ENCODE peak calls at places on chromosomes 2 and 18, in seven cellular contexts. M, S, B, J, K, V and G are unnamed samples.

GRCh38 chr2:129752686-129753085 is 226.8 kb upstream of the RAB6C start:
- DNase-seq in S (peak; percentile 12), J (no peak), B (no peak), M (no peak), K (no peak), V (no peak), G (no peak)

GRCh38 chr18:37935086-37935485 is 369.5 kb upstream of the CELF4 start:
- DNase-seq in M (no peak), K (no peak), B (no peak), S (no peak), J (no peak), V (no peak), G (no peak)

GRCh38 chr18:70319185-70319584 is 30.3 kb downstream of the SOCS6 start:
- DNase-seq in V (no peak), B (no peak), J (no peak), S (no peak), M (no peak), K (no peak), G (no peak)

GRCh38 chr2:206548383-206548782 is 93.9 kb upstream of the FAM237A start:
- DNase-seq in K (no peak), S (no peak), J (no peak), M (no peak), B (no peak), V (no peak), G (no peak)

GRCh38 chr2:28350791-28351285 is 41.8 kb upstream of the FOSL2 start:
- DNase-seq in K (no peak), M (no peak), J (no peak), S (no peak), V (no peak), B (no peak), G (no peak)

GRCh38 chr2:190636362-190636761 is 12.5 kb upstream of the NAB1 start:
- DNase-seq in S (no peak), B (no peak), M (no peak), V (peak; percentile 82), J (peak; percentile 88), K (no peak), G (peak; percentile 91)

GRCh38 chr2:101251844-101252407 is 760 bp upstream of the CNOT11 start:
- DNase-seq in B (no peak), V (no peak), S (peak; percentile 62), K (no peak), J (no peak), M (no peak), G (no peak)

GRCh38 chr2:70944291-70944690 is 8.6 kb downstream of the ATP6V1B1 start:
- DNase-seq in M (no peak), S (peak; percentile 10), B (no peak), V (no peak), J (no peak), K (no peak), G (no peak)

GRCh38 chr2:144389151-144389929 is 130.6 kb downstream of the ZEB2 start:
- DNase-seq in S (no peak), M (no peak), B (no peak), J (no peak), K (no peak), V (no peak), G (no peak)

GRCh38 chr18:58863539-58864145 is 1.0 kb upstream of the ZNF532 start:
- DNase-seq in V (peak; percentile 53), S (peak; percentile 49), B (peak; percentile 61), M (peak; percentile 82), J (peak; percentile 44), K (peak; percentile 30), G (no peak)

GRCh38 chr2:26757873-26758789 is 6.0 kb upstream of the SLC35F6 start:
- DNase-seq in K (peak; percentile 74), S (peak; percentile 46), V (peak; percentile 99), J (peak; percentile 99), M (no peak), B (no peak), G (peak; percentile 100)

GRCh38 chr2:216083464-216084279 is 2.0 kb downstream of the TMEM169 start:
- DNase-seq in M (no peak), S (no peak), K (no peak), B (no peak), V (peak; percentile 31), J (peak; percentile 53), G (peak; percentile 33)

GRCh38 chr2:219744698-219745097 is 117.3 kb downstream of the SLC4A3 start:
- DNase-seq in V (no peak), J (no peak), S (no peak), K (no peak), M (no peak), B (no peak), G (no peak)

GRCh38 chr18:3330622-3331021 is 68.7 kb downstream of the MYL12B start:
- DNase-seq in S (no peak), M (no peak), K (no peak), B (no peak), J (no peak), V (no peak), G (no peak)

GRCh38 chr18:10851824-10852225 is 297.5 kb downstream of the PIEZO2 start:
- DNase-seq in M (no peak), K (no peak), J (peak; percentile 90), V (peak; percentile 89), S (no peak), B (no peak), G (peak; percentile 86)

GRCh38 chr2:135997380-135997779 is 12.0 kb upstream of the DARS1 start:
- DNase-seq in V (no peak), M (peak; percentile 69), J (no peak), B (no peak), K (no peak), S (peak; percentile 51), G (no peak)

GRCh38 chr2:166333809-166334208 is 41.9 kb downstream of the SCN9A start:
- DNase-seq in V (peak; percentile 61), M (no peak), B (no peak), S (no peak), J (peak; percentile 13), K (no peak), G (no peak)

GRCh38 chr2:190413421-190413820 is 5.3 kb downstream of the MFSD6 start:
- DNase-seq in K (no peak), M (no peak), S (no peak), V (no peak), J (no peak), B (no peak), G (no peak)

GRCh38 chr2:73970268-73970803 is 14.4 kb upstream of the TET3 start:
- DNase-seq in K (no peak), J (no peak), M (no peak), B (no peak), S (no peak), V (no peak), G (no peak)

GRCh38 chr2:177708106-177708505 is 315.5 kb downstream of the AGPS start:
- DNase-seq in S (no peak), J (no peak), B (no peak), M (no peak), K (no peak), V (no peak), G (no peak)

DNA sequence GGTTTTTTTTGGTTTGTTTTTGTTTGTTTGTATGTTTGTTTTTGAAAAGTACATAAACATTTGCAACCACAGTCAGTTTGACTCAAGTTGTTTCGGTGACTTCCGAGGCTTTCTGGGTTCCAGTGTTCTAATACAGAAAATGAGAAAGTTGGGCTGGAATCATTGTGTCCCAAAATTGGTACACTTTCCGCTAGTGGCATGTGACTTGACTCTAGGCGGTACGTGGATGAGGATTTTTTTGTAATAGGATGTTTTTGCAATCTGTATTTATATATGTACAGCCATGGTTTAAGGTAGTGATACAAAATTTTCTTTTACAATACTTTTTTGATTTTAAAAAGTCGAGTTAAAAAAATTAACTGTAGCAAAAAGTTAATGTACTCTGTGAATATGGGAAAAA is 1.7 kb downstream of the MFF start:
- DNase-seq in J (no peak), B (no peak), S (no peak), M (no peak), V (no peak), K (no peak), G (no peak)
- H3K4me3 ChIP-seq in J (peak overlapping the region; percentile 98), B (no peak overlapping the region), S (no peak overlapping the region), M (peak overlapping the region; percentile 100), V (peak overlapping the region; percentile 88), K (no peak overlapping the region), G (peak overlapping the region; percentile 84)

GRCh38 chr2:20616341-20616871 is 34.5 kb downstream of the HS1BP3 start:
- DNase-seq in S (peak; percentile 15), J (no peak), M (peak; percentile 52), V (no peak), B (no peak), K (peak; percentile 32), G (no peak)

GRCh38 chr2:20618468-20618885 is 32.4 kb downstream of the HS1BP3 start:
- DNase-seq in S (peak; percentile 65), J (peak; percentile 63), V (no peak), B (no peak), K (peak; percentile 69), M (no peak), G (no peak)

GRCh38 chr2:20618886-20619521 is 31.9 kb downstream of the HS1BP3 start:
- DNase-seq in V (no peak), K (peak; percentile 29), B (no peak), J (no peak), S (peak; percentile 21), M (peak; percentile 64), G (no peak)

GRCh38 chr2:20617081-20617575 is 33.8 kb downstream of the HS1BP3 start:
- DNase-seq in S (peak; percentile 87), V (peak; percentile 81), K (peak; percentile 90), M (peak; percentile 93), B (no peak), J (peak; percentile 69), G (peak; percentile 27)

DNA sequence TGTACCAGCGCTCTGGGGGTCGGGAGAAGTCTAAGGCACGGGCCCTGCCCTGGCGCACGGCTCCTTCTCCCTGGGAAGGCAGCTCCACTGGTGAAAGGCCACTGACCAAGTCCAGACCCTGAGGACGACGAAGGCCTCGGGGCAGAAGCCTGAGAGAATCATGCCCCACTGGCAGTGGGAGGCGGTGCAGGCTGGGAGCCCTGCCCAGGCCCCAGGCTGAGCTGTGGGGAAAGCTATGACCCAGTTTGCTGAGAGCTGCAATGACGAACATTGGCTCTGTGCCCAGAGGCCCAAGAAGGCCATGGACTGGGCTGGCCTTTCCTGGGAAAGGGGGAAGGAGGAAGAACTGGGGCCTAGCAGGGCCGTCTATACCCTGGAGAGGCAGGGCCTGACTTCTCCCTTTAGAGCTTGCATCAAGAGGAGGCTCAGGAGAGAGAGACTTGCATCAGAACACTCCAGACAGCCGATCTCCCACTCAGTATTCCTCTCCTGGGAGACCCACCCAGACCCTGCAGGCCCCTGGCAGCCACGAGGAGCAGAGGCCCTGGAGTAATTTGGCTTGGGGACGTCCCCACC is 32.9 kb downstream of the HS1BP3 start:
- DNase-seq in K (peak; percentile 99), J (peak; percentile 100), B (no peak), V (peak; percentile 100), S (peak; percentile 98), M (peak; percentile 96), G (peak; percentile 100)
- TF ChIP-seq CTCF in K (peak; percentile 88), J (peak; percentile 57), B (no peak), V (peak; percentile 68), S (peak; percentile 94), M (peak; percentile 54), G (peak; percentile 68)

DNA sequence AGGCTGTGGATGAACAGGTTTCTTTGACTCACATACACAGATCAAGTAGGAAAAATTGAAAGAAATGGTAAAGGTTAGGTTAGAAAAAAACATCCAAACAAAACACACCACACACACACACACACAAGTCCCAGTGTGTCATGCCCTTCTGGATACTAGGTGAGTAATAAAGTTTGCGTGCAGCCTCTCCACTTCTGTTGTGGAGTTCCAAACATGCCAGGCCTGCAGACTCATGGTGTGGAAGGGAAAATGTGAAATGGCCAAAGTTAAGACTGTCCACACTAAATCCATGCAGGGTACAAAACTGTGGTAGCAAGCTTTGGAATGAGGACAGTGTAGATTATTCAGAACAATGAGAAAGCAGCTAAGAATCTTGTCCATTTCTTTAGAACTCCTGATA is 114.6 kb downstream of the IKZF2 start:
- DNase-seq in V (no peak), B (no peak), J (peak; percentile 26), S (no peak), M (no peak), K (no peak), G (peak; percentile 68)
- H3K4me3 ChIP-seq in V (no peak overlapping the region), B (no peak overlapping the region), J (no peak overlapping the region), S (no peak overlapping the region), M (no peak overlapping the region), K (no peak overlapping the region), G (no peak overlapping the region)

GRCh38 chr2:10678225-10678624 is 11.6 kb downstream of the NOL10 start:
- DNase-seq in M (no peak), V (no peak), J (no peak), B (no peak), K (no peak), S (no peak), G (no peak)
- TF ChIP-seq CTCF in M (no peak), V (no peak), J (peak; percentile 23), B (no peak), K (no peak), S (no peak), G (peak; percentile 38)